ENCODE peak calls at places on chromosomes 4 and X, in ten cellular contexts. A is spleen; P is effector memory CD4-positive, alpha-beta T cell; K is tibial nerve; I is cardiac muscle cell; L is thoracic aorta; Z is breast epithelium; J is endothelial cell of umbilical vein; S is CD4-positive, alpha-beta memory T cell; G is ovary. Y is an unnamed sample.

GRCh38 chr4:61199869-61200194 is 294 bp upstream of the ADGRL3 start:
- DNase-seq in A (no peak), P (no peak), K (no peak), I (no peak), L (no peak), Z (no peak), J (no peak), S (no peak), G (no peak), Y (no peak)

GRCh38 chr4:37844204-37844603 is 17.7 kb downstream of the PGM2 start:
- DNase-seq in A (no peak), P (no peak), K (no peak), I (no peak), L (no peak), Z (no peak), J (no peak), S (no peak), G (no peak), Y (no peak)

GRCh38 chr4:7358100-7358735 is 76.5 kb downstream of the PSAPL1 start:
- DNase-seq in A (no peak), P (no peak), K (no peak), I (peak; percentile 75), L (peak; percentile 10), Z (no peak), J (peak; percentile 30), S (no peak), G (peak; percentile 56), Y (no peak)

GRCh38 chr4:21697583-21697982 is 251.0 kb downstream of the KCNIP4 start:
- DNase-seq in A (peak; percentile 64), P (no peak), K (no peak), I (peak; percentile 11), L (no peak), Z (no peak), J (no peak), S (no peak), G (no peak), Y (peak; percentile 33)

GRCh38 chrX:145190801-145191389 is 56.4 kb upstream of the SPANXN1 start:
- DNase-seq in A (no peak), P (no peak), K (no peak), I (peak; percentile 0), L (no peak), Z (no peak), J (no peak), S (no peak), G (no peak), Y (no peak)

GRCh38 chr4:146450524-146450923 is 71.2 kb downstream of the SLC10A7 start:
- DNase-seq in A (no peak), P (no peak), K (no peak), I (peak; percentile 8), L (no peak), Z (no peak), J (no peak), S (no peak), G (no peak), Y (no peak)

GRCh38 chr4:139824882-139825522 is 159.4 kb downstream of the MGST2 start:
- DNase-seq in A (no peak), P (no peak), K (no peak), I (no peak), L (no peak), Z (no peak), J (no peak), S (no peak), G (no peak), Y (no peak)

GRCh38 chr4:21992330-21992729 is 43.8 kb upstream of the KCNIP4 start:
- DNase-seq in A (no peak), P (no peak), K (no peak), I (peak; percentile 26), L (no peak), Z (no peak), J (no peak), S (no peak), G (no peak), Y (no peak)

GRCh38 chr4:147599764-147600163 is 17.4 kb upstream of the TMEM184C start:
- DNase-seq in A (no peak), P (no peak), K (no peak), I (peak; percentile 60), L (no peak), Z (no peak), J (no peak), S (no peak), G (no peak), Y (no peak)

GRCh38 chr4:38150766-38151165 is 190.6 kb downstream of the PTTG2 start:
- DNase-seq in A (no peak), P (no peak), K (no peak), I (peak; percentile 45), L (no peak), Z (no peak), J (no peak), S (no peak), G (no peak), Y (no peak)

GRCh38 chr4:13452927-13453579 is 31.1 kb downstream of the RAB28 start:
- DNase-seq in A (no peak), P (no peak), K (no peak), I (no peak), L (no peak), Z (no peak), J (no peak), S (peak; percentile 7), G (no peak), Y (no peak)

GRCh38 chr4:141153751-141154510 is 20.7 kb upstream of the RNF150 start:
- DNase-seq in A (no peak), P (no peak), K (peak; percentile 23), I (peak; percentile 82), L (no peak), Z (no peak), J (no peak), S (no peak), G (no peak), Y (no peak)

GRCh38 chrX:72467171-72467570 is 105.5 kb downstream of the HDAC8 start:
- DNase-seq in A (no peak), P (no peak), K (no peak), I (no peak), L (no peak), Z (no peak), J (no peak), S (no peak), G (no peak), Y (no peak)

GRCh38 chrX:18160369-18160768 is 60.3 kb downstream of the BEND2 start:
- DNase-seq in A (no peak), P (no peak), K (no peak), I (no peak), L (no peak), Z (no peak), J (no peak), S (no peak), G (no peak), Y (no peak)

GRCh38 chr4:120871173-120871572 is 51.4 kb downstream of the PRDM5 start:
- DNase-seq in A (no peak), P (no peak), K (no peak), I (no peak), L (no peak), Z (no peak), J (no peak), S (no peak), G (no peak), Y (no peak)

GRCh38 chr4:2835978-2836377 is 7.7 kb upstream of the ADD1 start:
- DNase-seq in A (peak; percentile 82), P (no peak), K (no peak), I (no peak), L (no peak), Z (no peak), J (no peak), S (no peak), G (no peak), Y (no peak)

GRCh38 chr4:2837904-2838496 is 5.6 kb upstream of the ADD1 start:
- DNase-seq in A (peak; percentile 94), P (peak; percentile 63), K (peak; percentile 32), I (peak; percentile 78), L (no peak), Z (no peak), J (peak; percentile 79), S (peak; percentile 81), G (peak; percentile 53), Y (no peak)

GRCh38 chr4:2837110-2837903 is 6.3 kb upstream of the ADD1 start:
- DNase-seq in A (no peak), P (no peak), K (no peak), I (no peak), L (no peak), Z (no peak), J (no peak), S (no peak), G (peak; percentile 67), Y (no peak)

GRCh38 chr4:2836391-2836859 is 7.2 kb upstream of the ADD1 start:
- DNase-seq in A (no peak), P (no peak), K (no peak), I (no peak), L (no peak), Z (no peak), J (no peak), S (no peak), G (peak; percentile 43), Y (no peak)

GRCh38 chr4:2839060-2839459 is 4.6 kb upstream of the ADD1 start:
- DNase-seq in A (no peak), P (no peak), K (no peak), I (no peak), L (no peak), Z (no peak), J (no peak), S (no peak), G (no peak), Y (no peak)
- H3K4me1 ChIP-seq in A (peaks cover 58% of the 10 kb centered on the region), P (peaks cover 43% of the 10 kb centered on the region), K (no peaks in the 10 kb centered on the region), I (peaks cover 7% of the 10 kb centered on the region), L (peaks cover 37% of the 10 kb centered on the region), Z (peaks cover 4% of the 10 kb centered on the region), J (peaks cover 25% of the 10 kb centered on the region), S (peaks cover 74% of the 10 kb centered on the region), G (peaks cover 10% of the 10 kb centered on the region), Y (peaks cover 5% of the 10 kb centered on the region)

GRCh38 chr4:41435509-41435908 is 102.4 kb upstream of the LIMCH1 start:
- DNase-seq in A (no peak), P (no peak), K (no peak), I (no peak), L (no peak), Z (no peak), J (no peak), S (no peak), G (no peak), Y (no peak)
- H3K4me1 ChIP-seq in A (no peaks in the 10 kb centered on the region), P (no peaks in the 10 kb centered on the region), K (no peaks in the 10 kb centered on the region), I (no peaks in the 10 kb centered on the region), L (peaks cover 81% of the 10 kb centered on the region), Z (no peaks in the 10 kb centered on the region), J (peaks cover 3% of the 10 kb centered on the region), S (no peaks in the 10 kb centered on the region), G (no peaks in the 10 kb centered on the region), Y (peaks cover 5% of the 10 kb centered on the region)

GRCh38 chr4:48748949-48749596 is 31.0 kb downstream of the FRYL start:
- DNase-seq in A (no peak), P (no peak), K (no peak), I (peak; percentile 65), L (no peak), Z (no peak), J (no peak), S (no peak), G (no peak), Y (no peak)
- H3K4me1 ChIP-seq in A (peaks cover 16% of the 10 kb centered on the region), P (peaks cover 6% of the 10 kb centered on the region), K (no peaks in the 10 kb centered on the region), I (peaks cover 14% of the 10 kb centered on the region), L (peaks cover 43% of the 10 kb centered on the region), Z (peaks cover 5% of the 10 kb centered on the region), J (peaks cover 29% of the 10 kb centered on the region), S (peaks cover 63% of the 10 kb centered on the region), G (peaks cover 4% of the 10 kb centered on the region), Y (no peaks in the 10 kb centered on the region)

DNA sequence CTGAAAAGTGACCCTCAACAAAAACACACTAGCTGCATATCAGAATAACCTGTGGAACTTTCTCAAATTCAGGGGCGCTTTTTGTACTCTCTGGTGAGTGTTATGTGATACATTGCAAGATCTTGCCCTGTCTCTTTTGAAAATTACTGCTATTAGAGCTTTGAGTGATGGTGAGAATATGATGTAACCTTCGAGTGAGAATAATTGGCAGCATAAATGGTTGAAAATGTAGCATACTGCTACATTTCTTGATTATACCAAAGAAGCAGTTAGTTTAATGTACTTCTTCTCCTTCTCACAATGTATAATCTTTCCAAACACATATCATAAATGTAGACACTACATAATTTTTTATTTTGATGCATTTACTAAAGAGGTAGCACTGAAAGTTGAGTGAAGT is 882.9 kb downstream of the FSTL5 start:
- DNase-seq in A (no peak), P (no peak), K (no peak), I (no peak), L (no peak), Z (no peak), J (no peak), S (no peak), G (no peak), Y (no peak)
- H3K4me1 ChIP-seq in A (no peaks in the 10 kb centered on the region), P (no peaks in the 10 kb centered on the region), K (no peaks in the 10 kb centered on the region), I (peaks cover 4% of the 10 kb centered on the region), L (no peaks in the 10 kb centered on the region), Z (no peaks in the 10 kb centered on the region), J (no peaks in the 10 kb centered on the region), S (no peaks in the 10 kb centered on the region), G (no peaks in the 10 kb centered on the region), Y (no peaks in the 10 kb centered on the region)

Y was measured in NT2/D1.